ENCODE peak calls at places on chromosomes 1 and 21, in five cellular contexts. Q, E, N, Z and X are unnamed samples.

GRCh38 chr21:32463367-32463766 is 50.9 kb downstream of the EVA1C start:
- DNase-seq in Q (no peak), E (peak), N (no peak), Z (no peak), X (no peak)

GRCh38 chr1:91124989-91125417 is 103.2 kb upstream of the ZNF644 start:
- DNase-seq in Q (no peak), E (peak), N (no peak), Z (no peak), X (peak)

GRCh38 chr1:216710598-216711333 is 12.5 kb downstream of the ESRRG start:
- DNase-seq in Q (no peak), E (no peak), N (no peak), Z (no peak), X (no peak)

GRCh38 chr1:236507022-236507700 is 16.6 kb upstream of the LGALS8 start:
- DNase-seq in Q (no peak), E (no peak), N (no peak), Z (no peak), X (peak)

GRCh38 chr1:227792216-227793078 is 23.0 kb upstream of the PRSS38 start:
- DNase-seq in Q (no peak), E (no peak), N (peak), Z (no peak), X (no peak)

GRCh38 chr1:44303532-44303931 is 51.5 kb downstream of the ERI3 start:
- DNase-seq in Q (no peak), E (no peak), N (no peak), Z (no peak), X (no peak)

GRCh38 chr1:18652791-18653190 is 22.1 kb downstream of the PAX7 start:
- DNase-seq in Q (no peak), E (no peak), N (no peak), Z (no peak), X (no peak)

GRCh38 chr1:24193046-24193445 is 6.0 kb upstream of the IFNLR1 start:
- DNase-seq in Q (no peak), E (peak), N (no peak), Z (no peak), X (no peak)

DNA sequence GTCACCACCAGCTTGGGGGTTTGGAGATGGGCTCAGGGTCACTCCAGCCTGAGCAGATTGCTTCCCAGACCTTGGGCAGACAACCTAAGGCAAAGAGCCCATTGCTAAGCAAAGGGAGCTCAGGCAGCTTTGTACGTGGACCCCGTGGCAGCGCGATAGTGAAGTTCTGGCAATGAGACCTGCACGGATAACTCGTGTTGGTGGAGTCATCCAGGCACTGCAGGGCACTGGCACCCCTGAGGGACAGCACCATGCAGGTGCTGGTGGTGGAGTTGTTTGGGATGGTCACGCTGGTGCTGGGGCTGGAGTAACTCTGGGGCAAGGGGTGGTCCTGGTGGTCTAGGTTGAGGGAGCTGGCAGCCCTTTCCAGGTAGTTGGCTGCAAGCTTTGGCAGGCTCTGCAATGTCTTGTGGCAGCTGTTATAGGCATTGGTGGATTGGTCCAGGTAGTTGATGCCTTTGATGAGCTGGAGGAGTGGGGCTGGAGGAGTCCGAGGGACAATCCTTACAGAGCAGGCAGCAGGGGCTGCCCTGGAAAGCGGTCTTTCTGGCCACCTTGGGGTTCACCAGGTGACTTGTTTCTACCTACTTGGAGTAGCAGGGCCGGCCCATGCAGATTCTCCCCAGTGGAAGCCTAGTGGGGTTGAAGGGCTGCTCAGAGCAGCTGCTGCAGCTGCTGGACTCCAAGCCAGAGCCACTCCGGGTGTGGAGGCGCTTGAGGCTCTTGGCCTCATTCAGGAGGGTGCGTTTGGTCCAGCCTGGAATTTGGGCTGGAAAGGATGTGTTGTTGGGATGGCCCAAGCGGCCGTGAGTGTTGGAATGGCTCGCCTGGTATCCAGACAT is 13.8 kb upstream of the HSPG2 start:
- DNase-seq in Q (no peak), E (no peak), N (no peak), Z (no peak), X (no peak)
- H3K4me3 ChIP-seq in Q (no peak), E (no peak), N (no peak), Z (no peak), X (no peak)

GRCh38 chr1:14365226-14365994 is 233.1 kb upstream of the KAZN start:
- DNase-seq in Q (no peak), E (no peak), N (no peak), Z (no peak), X (no peak)

GRCh38 chr1:14363707-14364413 is 234.6 kb upstream of the KAZN start:
- DNase-seq in Q (no peak), E (no peak), N (no peak), Z (no peak), X (no peak)

GRCh38 chr1:14366361-14367018 is 232.0 kb upstream of the KAZN start:
- DNase-seq in Q (no peak), E (no peak), N (peak), Z (no peak), X (no peak)

GRCh38 chr1:14363191-14363590 is 235.3 kb upstream of the KAZN start:
- DNase-seq in Q (no peak), E (no peak), N (no peak), Z (no peak), X (no peak)

DNA sequence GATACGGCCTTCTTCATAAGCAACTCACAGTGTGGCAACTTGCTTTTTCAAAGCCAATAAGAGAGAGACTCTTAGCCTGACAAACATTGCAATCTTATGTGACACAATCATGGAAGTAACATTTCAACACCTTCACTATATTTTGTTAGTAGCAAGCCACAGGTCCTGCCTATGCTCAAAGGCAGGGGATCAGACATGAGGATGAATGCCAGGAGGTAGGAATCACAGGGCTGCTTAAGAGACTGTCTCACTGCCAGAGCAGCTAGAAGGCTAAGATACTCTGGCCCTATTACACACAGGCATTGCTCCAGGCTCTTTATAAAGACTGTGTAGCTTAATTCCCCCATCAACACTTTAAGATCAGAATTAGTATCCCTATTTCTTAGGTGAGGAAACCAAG is 236.2 kb upstream of the KAZN start:
- DNase-seq in Q (no peak), E (no peak), N (no peak), Z (no peak), X (no peak)
- TF ChIP-seq POLR2A in Q (no peak), E (no peak), N (no peak), Z (no peak), X (no peak)

GRCh38 chr1:175388286-175388685 is 195.7 kb upstream of the KIAA0040 start:
- DNase-seq in Q (no peak), E (no peak), N (no peak), Z (no peak), X (no peak)

GRCh38 chr1:175383239-175383638 is 190.7 kb upstream of the KIAA0040 start:
- DNase-seq in Q (no peak), E (no peak), N (no peak), Z (no peak), X (no peak)

GRCh38 chr1:175390081-175390481 is 197.5 kb upstream of the KIAA0040 start:
- DNase-seq in Q (no peak), E (no peak), N (no peak), Z (no peak), X (no peak)

GRCh38 chr1:175385316-175385715 is 192.7 kb upstream of the KIAA0040 start:
- DNase-seq in Q (no peak), E (no peak), N (no peak), Z (no peak), X (no peak)

DNA sequence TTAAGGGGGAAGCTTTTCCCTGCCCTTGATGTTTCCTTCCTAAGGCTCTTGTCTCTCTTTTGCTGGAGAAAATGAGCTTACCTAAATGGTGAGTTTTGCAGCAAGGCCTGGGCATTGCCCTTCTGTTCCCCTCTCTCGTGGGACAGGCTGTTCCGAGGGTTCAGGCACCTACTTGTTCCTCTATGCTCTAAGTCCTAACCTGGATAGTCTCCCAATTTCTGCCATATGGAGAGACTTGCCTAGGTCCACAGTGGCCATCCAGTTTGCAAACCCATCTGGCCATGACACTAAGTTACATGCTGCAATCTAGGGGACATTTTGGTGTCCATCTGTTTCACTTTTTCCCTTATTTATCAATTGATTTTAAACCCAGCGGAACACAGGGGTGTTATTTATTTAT is 192.0 kb upstream of the KIAA0040 start:
- DNase-seq in Q (no peak), E (no peak), N (no peak), Z (no peak), X (no peak)
- H3K4me3 ChIP-seq in Q (no peak), E (no peak), N (no peak), Z (no peak), X (no peak)

DNA sequence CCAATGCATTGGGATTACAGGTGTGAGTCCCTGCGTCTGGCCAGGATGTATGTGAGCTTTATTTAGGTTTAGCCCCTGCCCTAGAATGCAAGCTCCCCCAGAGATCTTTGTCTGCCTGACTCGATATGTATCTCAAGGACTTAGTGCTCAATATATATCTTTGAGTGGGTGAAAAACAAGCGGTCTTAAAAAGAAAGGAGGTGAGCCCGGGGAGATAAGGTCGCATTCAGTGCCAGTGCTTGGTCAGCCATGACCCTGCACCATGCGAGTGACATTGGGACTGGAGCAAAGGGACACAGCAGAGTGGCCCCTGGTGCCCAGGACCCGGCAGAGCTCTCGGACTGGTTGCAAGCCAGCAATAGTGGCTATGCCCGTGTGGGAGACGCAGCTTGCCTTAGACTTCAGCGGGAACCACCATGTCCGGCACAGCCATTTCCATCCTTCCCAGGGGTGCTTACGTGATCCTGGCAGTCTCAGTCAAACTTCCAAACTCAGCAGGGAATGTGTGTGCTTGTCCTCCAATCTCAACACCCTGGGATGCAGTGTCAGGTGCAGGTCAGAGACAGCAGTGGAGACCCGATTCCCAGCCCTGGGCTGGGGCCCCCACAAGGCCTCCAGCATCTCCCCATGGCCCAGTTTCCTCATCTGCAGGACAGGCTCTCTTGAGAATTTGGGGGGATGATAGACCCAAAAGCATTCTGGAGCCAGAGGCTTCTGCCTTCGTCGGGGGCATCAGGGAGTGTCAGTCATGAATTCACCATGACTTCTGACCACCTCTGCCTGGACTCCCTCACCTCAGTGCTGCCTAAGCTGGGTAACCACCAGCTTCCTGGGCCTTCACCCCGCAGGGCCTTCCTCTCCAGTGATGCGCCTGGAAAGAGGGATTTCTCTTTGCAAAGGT is 1.8 kb downstream of the MX2 start:
- DNase-seq in Q (no peak), E (no peak), N (no peak), Z (no peak), X (no peak)
- TF ChIP-seq POLR2A in Q (no peak), E (no peak), N (no peak), Z (no peak), X (no peak)

GRCh38 chr1:22557341-22557950 is 5.8 kb upstream of the EPHA8 start:
- DNase-seq in Q (no peak), E (no peak), N (no peak), Z (no peak), X (no peak)
- H3K4me3 ChIP-seq in Q (no peak), E (no peak), N (no peak), Z (no peak), X (no peak)

GRCh38 chr1:61459345-61459744 is 265.6 kb downstream of the TM2D1 start:
- DNase-seq in Q (no peak), E (no peak), N (no peak), Z (no peak), X (no peak)

GRCh38 chr1:61461406-61462384 is 263.2 kb downstream of the TM2D1 start:
- DNase-seq in Q (no peak), E (no peak), N (no peak), Z (no peak), X (no peak)

GRCh38 chr1:61455400-61455799 is 269.5 kb downstream of the TM2D1 start:
- DNase-seq in Q (no peak), E (no peak), N (no peak), Z (no peak), X (no peak)

GRCh38 chr1:61460230-61460629 is 264.7 kb downstream of the TM2D1 start:
- DNase-seq in Q (no peak), E (no peak), N (no peak), Z (no peak), X (no peak)

DNA sequence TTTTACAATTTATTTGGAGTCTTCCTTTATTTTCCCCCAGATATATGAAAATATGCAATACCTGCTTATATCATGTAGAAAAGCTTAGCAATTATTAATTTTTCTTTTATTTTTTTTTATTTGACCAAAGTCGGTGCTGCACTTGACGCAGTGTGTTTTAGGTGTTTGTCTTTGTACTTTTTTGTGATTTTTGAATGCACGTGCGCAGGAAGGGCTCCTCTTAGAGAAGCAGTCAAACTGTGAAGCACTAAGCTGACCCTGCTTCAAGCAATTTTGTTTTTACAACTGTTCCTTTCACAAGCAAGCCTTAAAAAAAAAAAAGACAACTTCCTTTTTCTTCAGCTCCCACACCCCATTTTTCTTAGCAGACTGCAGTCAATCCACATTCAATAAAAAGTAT is 267.4 kb downstream of the TM2D1 start:
- DNase-seq in Q (no peak), E (no peak), N (no peak), Z (no peak), X (no peak)
- TF ChIP-seq POLR2A in Q (no peak), E (no peak), N (no peak), Z (no peak), X (no peak)